ENCODE peak calls at places on chromosomes 1 and 21, in four cellular contexts. S is left kidney, E is cerebellum, X is AG08395. T is an unnamed sample.

GRCh38 chr1:14413809-14414208 is 184.7 kb upstream of the KAZN start:
- DNase-seq in S (no peak), E (no peak), X (peak), T (no peak)

GRCh38 chr1:236603896-236604217 is 459 bp downstream of the HEATR1 start:
- DNase-seq in S (peak), E (peak), X (peak), T (peak)

GRCh38 chr1:192832492-192832891 is 23.7 kb downstream of the RGS2 start:
- DNase-seq in S (no peak), E (no peak), X (no peak), T (no peak)

GRCh38 chr1:247848346-247848745 is 6.7 kb upstream of the OR11L1 start:
- DNase-seq in S (no peak), E (no peak), X (no peak), T (no peak)

GRCh38 chr1:207959995-207960745 is 49.2 kb upstream of the CD34 start:
- DNase-seq in S (no peak), E (no peak), X (no peak), T (no peak)

GRCh38 chr1:98030483-98030882 is 109.6 kb upstream of the DPYD start:
- DNase-seq in S (no peak), E (no peak), X (no peak), T (no peak)

GRCh38 chr1:204945565-204945977 is 74.9 kb downstream of the NFASC start:
- DNase-seq in S (peak), E (no peak), X (no peak), T (no peak)

GRCh38 chr1:14969006-14969405 is 184.5 kb upstream of the TMEM51 start:
- DNase-seq in S (no peak), E (no peak), X (no peak), T (no peak)

GRCh38 chr1:82161651-82162238 is 361.0 kb downstream of the ADGRL2 start:
- DNase-seq in S (peak), E (no peak), X (peak), T (no peak)

GRCh38 chr1:157419845-157420542 is 132.3 kb downstream of the FCRL5 start:
- DNase-seq in S (no peak), E (no peak), X (no peak), T (no peak)

GRCh38 chr1:3456449-3456963 is 2.0 kb downstream of the ARHGEF16 start:
- DNase-seq in S (no peak), E (no peak), X (no peak), T (no peak)

GRCh38 chr1:1602321-1602931 is 2.5 kb upstream of the FNDC10 start:
- DNase-seq in S (no peak), E (no peak), X (no peak), T (no peak)

GRCh38 chr1:182552527-182552926 is 36.5 kb downstream of the RNASEL start:
- DNase-seq in S (no peak), E (no peak), X (no peak), T (no peak)

GRCh38 chr1:155694167-155694566 is 5.3 kb downstream of the DAP3 start:
- DNase-seq in S (no peak), E (no peak), X (no peak), T (no peak)

GRCh38 chr1:99601709-99602403 is 44.1 kb upstream of the PALMD start:
- DNase-seq in S (no peak), E (no peak), X (no peak), T (no peak)

GRCh38 chr1:111988377-111988742 is 1.1 kb downstream of the KCND3 start:
- DNase-seq in S (no peak), E (no peak), X (no peak), T (no peak)

GRCh38 chr1:66154394-66154793 is 361.7 kb downstream of the PDE4B start:
- DNase-seq in S (no peak), E (no peak), X (no peak), T (no peak)

GRCh38 chr1:27990920-27991537 is 31.3 kb downstream of the XKR8 start:
- DNase-seq in S (no peak), E (no peak), X (no peak), T (no peak)

GRCh38 chr1:39354572-39354971 is 136.9 kb upstream of the BMP8A start:
- DNase-seq in S (no peak), E (no peak), X (no peak), T (no peak)

GRCh38 chr1:166089804-166090203 is 77.0 kb downstream of the FAM78B start:
- DNase-seq in S (peak), E (no peak), X (no peak), T (peak)

GRCh38 chr1:226123591-226124471 is 61.3 kb downstream of the H3-3A start:
- DNase-seq in S (no peak), E (no peak), X (peak), T (no peak)

GRCh38 chr1:113451710-113452109 is 61.4 kb downstream of the MAGI3 start:
- DNase-seq in S (no peak), E (no peak), X (no peak), T (no peak)

GRCh38 chr1:35708179-35708891 is 10.3 kb downstream of the C1orf216 start:
- DNase-seq in S (peak), E (no peak), X (peak), T (peak)

GRCh38 chr21:44568261-44568660 is 5.3 kb upstream of the KRTAP10-4 start:
- DNase-seq in S (no peak), E (no peak), X (no peak), T (no peak)

GRCh38 chr1:185560760-185561159 is 173.4 kb upstream of the HMCN1 start:
- DNase-seq in S (no peak), E (no peak), X (no peak), T (no peak)